ENCODE peak calls at places on chromosomes 4 and X, in four cellular contexts. T, G, S and P are unnamed samples.

GRCh38 chr4:48300004-48300403 is 30.4 kb upstream of the TEC start:
- DNase-seq in T (no peak), S (no peak), G (no peak), P (no peak)

GRCh38 chr4:80173387-80173786 is 23.9 kb upstream of the PRDM8 start:
- DNase-seq in T (no peak), S (peak; percentile 76), G (no peak), P (no peak)

GRCh38 chrX:72305286-72306084 is at the start of gene CITED1:
- DNase-seq in T (no peak), S (no peak), G (no peak), P (no peak)

GRCh38 chrX:150456466-150456865 is 93.3 kb downstream of the MAMLD1 start:
- DNase-seq in G (no peak), T (no peak), S (no peak), P (no peak)

GRCh38 chr4:152807294-152807829 is 27.6 kb downstream of the ARFIP1 start:
- DNase-seq in G (no peak), T (no peak), S (no peak), P (no peak)

GRCh38 chr4:168076989-168077725 is 15.2 kb upstream of the ANXA10 start:
- DNase-seq in S (peak; percentile 81), G (peak; percentile 18), T (peak; percentile 36), P (peak; percentile 80)

GRCh38 chrX:103533428-103534216 is 14.3 kb upstream of the RAB40A start:
- DNase-seq in G (peak; percentile 81), S (peak; percentile 69), T (peak; percentile 56), P (peak; percentile 88)

GRCh38 chr4:8199594-8200301 is 658 bp downstream of the SH3TC1 start:
- DNase-seq in T (no peak), S (peak; percentile 34), G (no peak), P (peak; percentile 50)

GRCh38 chr4:156408749-156409148 is 455.1 kb upstream of the CTSO start:
- DNase-seq in S (no peak), G (no peak), T (no peak), P (no peak)

GRCh38 chr4:113773014-113773413 is 11.5 kb upstream of the CAMK2D start:
- DNase-seq in T (no peak), S (no peak), G (no peak), P (no peak)

GRCh38 chr4:82555279-82555678 is 6.5 kb downstream of the TMEM150C start:
- DNase-seq in T (no peak), G (no peak), S (no peak), P (no peak)

GRCh38 chr4:6201580-6202091 is 1.3 kb upstream of the JAKMIP1 start:
- DNase-seq in S (no peak), T (no peak), G (no peak), P (no peak)

GRCh38 chrX:10722804-10723364 is 102.5 kb upstream of the MID1 start:
- DNase-seq in T (peak; percentile 54), S (peak; percentile 54), G (peak; percentile 36), P (peak; percentile 66)

GRCh38 chr4:78293841-78294301 is 236.7 kb downstream of the FRAS1 start:
- DNase-seq in G (no peak), S (no peak), T (no peak), P (no peak)

GRCh38 chr4:91256043-91256442 is 1047.7 kb upstream of the GRID2 start:
- DNase-seq in S (no peak), T (no peak), G (no peak), P (no peak)

GRCh38 chr4:25486171-25486570 is 109.1 kb downstream of the ANAPC4 start:
- DNase-seq in S (peak; percentile 90), G (no peak), T (no peak), P (no peak)

DNA sequence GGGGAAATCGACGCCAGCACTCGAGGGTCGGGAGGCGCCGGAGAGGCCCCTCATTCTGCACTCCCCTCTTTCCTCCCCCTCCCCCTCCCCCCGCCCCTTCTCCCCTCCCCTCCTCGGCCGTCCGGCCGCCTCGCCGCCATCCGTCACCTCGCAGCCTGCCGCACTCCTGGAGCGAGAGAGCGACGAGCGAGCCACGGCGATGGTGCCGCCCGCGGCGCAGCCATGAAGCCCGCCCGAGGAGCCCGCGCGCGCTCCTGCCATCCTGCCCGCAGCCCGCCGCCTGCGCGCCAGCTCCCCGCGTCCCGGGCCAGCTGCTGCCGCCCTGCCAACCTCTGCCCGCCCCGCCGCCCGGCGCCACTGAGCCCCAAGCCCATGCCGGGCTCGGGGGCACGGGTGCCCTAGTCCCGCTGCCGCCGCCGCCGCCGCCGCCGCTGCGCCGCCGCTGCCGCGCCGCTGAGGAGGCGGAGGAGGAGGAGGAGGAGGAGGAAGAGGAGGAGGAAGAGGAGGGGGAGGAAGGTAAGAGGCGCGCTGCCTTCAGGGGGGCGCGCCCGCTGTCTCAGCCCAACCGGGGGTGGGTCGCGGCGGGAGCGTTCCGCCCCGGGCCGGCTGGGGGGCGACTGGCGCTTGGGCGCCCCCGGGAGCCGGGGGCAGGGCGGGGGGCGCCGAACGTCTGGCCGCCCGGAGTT is at the start of gene FRMPD3:
- DNase-seq in G (no peak), T (no peak), S (no peak), P (peak; percentile 26)
- H3K4me1 ChIP-seq in G (no peaks in the 10 kb centered on the region), T (no peaks in the 10 kb centered on the region), S (no peaks in the 10 kb centered on the region), P (no peaks in the 10 kb centered on the region)

GRCh38 chr4:22876281-22876680 is 183.5 kb downstream of the GBA3 start:
- DNase-seq in S (no peak), G (no peak), T (no peak), P (no peak)
- H3K4me1 ChIP-seq in S (no peaks in the 10 kb centered on the region), G (no peaks in the 10 kb centered on the region), T (no peaks in the 10 kb centered on the region), P (no peaks in the 10 kb centered on the region)

GRCh38 chrX:132369650-132370049 is 119.2 kb downstream of the MBNL3 start:
- DNase-seq in T (no peak), S (no peak), G (no peak), P (peak; percentile 23)
- H3K4me1 ChIP-seq in T (no peaks in the 10 kb centered on the region), S (no peaks in the 10 kb centered on the region), G (no peaks in the 10 kb centered on the region), P (no peaks in the 10 kb centered on the region)

GRCh38 chr4:1249148-1249730 is 309 bp upstream of the CTBP1 start:
- DNase-seq in G (peak; percentile 75), S (peak; percentile 75), T (peak; percentile 85), P (peak; percentile 97)

GRCh38 chr4:1248262-1249147 is at the start of gene CTBP1:
- DNase-seq in T (peak; percentile 67), S (peak; percentile 86), G (peak; percentile 60), P (peak; percentile 96)

GRCh38 chr4:1246901-1247810 is 1.8 kb downstream of the CTBP1 start:
- DNase-seq in T (no peak), G (no peak), S (no peak), P (peak; percentile 55)

GRCh38 chr4:1246111-1246881 is 2.6 kb downstream of the CTBP1 start:
- DNase-seq in G (no peak), S (no peak), T (no peak), P (peak; percentile 55)

GRCh38 chr4:1247811-1248261 is 1.1 kb downstream of the CTBP1 start:
- DNase-seq in S (no peak), T (no peak), G (no peak), P (no peak)
- H3K4me1 ChIP-seq in S (peaks cover 18% of the 10 kb centered on the region), T (peaks cover 55% of the 10 kb centered on the region), G (no peaks in the 10 kb centered on the region), P (peaks cover 25% of the 10 kb centered on the region)

GRCh38 chrX:20254712-20255299 is 11.9 kb downstream of the RPS6KA3 start:
- DNase-seq in T (no peak), S (no peak), G (no peak), P (no peak)
- H3K4me1 ChIP-seq in T (no peaks in the 10 kb centered on the region), S (no peaks in the 10 kb centered on the region), G (no peaks in the 10 kb centered on the region), P (no peaks in the 10 kb centered on the region)